ENCODE peak calls at places on chromosomes 7 and 10, in four cellular contexts. One of them, this sample, is unnamed.

GRCh38 chr10:98267069-98267893 is 713 bp downstream of the LOXL4 start:
- DNase-seq in caudate nucleus: no peak
- DNase-seq in frontal cortex: no peak
- DNase-seq in activated gamma-delta T cell treated with anti-CD3 and anti-CD28 coated beads, Interleukin-2, amount 50 U/mL, for 16 hours: no peak
- DNase-seq in this sample: peak

GRCh38 chr7:151008511-151009323 is 15.6 kb downstream of the ATG9B start:
- DNase-seq in frontal cortex: peak
- DNase-seq in caudate nucleus: no peak
- DNase-seq in activated gamma-delta T cell treated with anti-CD3 and anti-CD28 coated beads, Interleukin-2, amount 50 U/mL, for 16 hours: peak
- DNase-seq in this sample: peak

GRCh38 chr10:100697631-100698030 is 47.8 kb upstream of the PAX2 start:
- DNase-seq in frontal cortex: no peak
- DNase-seq in activated gamma-delta T cell treated with anti-CD3 and anti-CD28 coated beads, Interleukin-2, amount 50 U/mL, for 16 hours: no peak
- DNase-seq in caudate nucleus: no peak
- DNase-seq in this sample: no peak

GRCh38 chr7:78441737-78442136 is 643.2 kb downstream of the PHTF2 start:
- DNase-seq in caudate nucleus: no peak
- DNase-seq in frontal cortex: no peak
- DNase-seq in activated gamma-delta T cell treated with anti-CD3 and anti-CD28 coated beads, Interleukin-2, amount 50 U/mL, for 16 hours: no peak
- DNase-seq in this sample: no peak

GRCh38 chr10:104735469-104735868 is 94.4 kb downstream of the SORCS3 start:
- DNase-seq in frontal cortex: no peak
- DNase-seq in caudate nucleus: no peak
- DNase-seq in activated gamma-delta T cell treated with anti-CD3 and anti-CD28 coated beads, Interleukin-2, amount 50 U/mL, for 16 hours: no peak
- DNase-seq in this sample: no peak

GRCh38 chr10:120477006-120477722 is 20.1 kb downstream of the PLPP4 start:
- DNase-seq in frontal cortex: no peak
- DNase-seq in caudate nucleus: no peak
- DNase-seq in activated gamma-delta T cell treated with anti-CD3 and anti-CD28 coated beads, Interleukin-2, amount 50 U/mL, for 16 hours: no peak
- DNase-seq in this sample: peak

GRCh38 chr7:28758186-28758585 is 199.9 kb downstream of the TRIL start:
- DNase-seq in frontal cortex: no peak
- DNase-seq in activated gamma-delta T cell treated with anti-CD3 and anti-CD28 coated beads, Interleukin-2, amount 50 U/mL, for 16 hours: no peak
- DNase-seq in caudate nucleus: no peak
- DNase-seq in this sample: no peak

GRCh38 chr7:20329389-20330175 is 1.1 kb upstream of the ITGB8 start:
- DNase-seq in frontal cortex: peak
- DNase-seq in activated gamma-delta T cell treated with anti-CD3 and anti-CD28 coated beads, Interleukin-2, amount 50 U/mL, for 16 hours: no peak
- DNase-seq in caudate nucleus: no peak
- DNase-seq in this sample: peak

GRCh38 chr7:100655908-100656674 is at the start of gene ACTL6B:
- DNase-seq in frontal cortex: peak
- DNase-seq in caudate nucleus: peak
- DNase-seq in activated gamma-delta T cell treated with anti-CD3 and anti-CD28 coated beads, Interleukin-2, amount 50 U/mL, for 16 hours: peak
- DNase-seq in this sample: peak

GRCh38 chr7:42235734-42236133 is 1.3 kb downstream of the GLI3 start:
- DNase-seq in caudate nucleus: no peak
- DNase-seq in activated gamma-delta T cell treated with anti-CD3 and anti-CD28 coated beads, Interleukin-2, amount 50 U/mL, for 16 hours: no peak
- DNase-seq in frontal cortex: no peak
- DNase-seq in this sample: no peak

GRCh38 chr7:143214789-143215679 is 6.8 kb upstream of the TAS2R40 start:
- DNase-seq in frontal cortex: peak
- DNase-seq in caudate nucleus: peak
- DNase-seq in activated gamma-delta T cell treated with anti-CD3 and anti-CD28 coated beads, Interleukin-2, amount 50 U/mL, for 16 hours: peak
- DNase-seq in this sample: peak